ENCODE peak calls at places on chromosome 5, in nine cellular contexts. Y is A673, B is spleen, K is aorta, P is fibroblast of lung, N is left lung, I is PC-3, E is colonic mucosa, T is astrocyte. C is an unnamed sample.

GRCh38 chr5:29382735-29383280 is 1810.7 kb upstream of the CDH6 start:
- DNase-seq in E (no peak), I (no peak), Y (no peak), T (no peak), B (no peak), K (no peak), N (no peak), P (no peak), C (no peak)

GRCh38 chr5:147750065-147750464 is 32.5 kb downstream of the JAKMIP2 start:
- DNase-seq in T (no peak), P (no peak), Y (peak; percentile 98), E (no peak), K (no peak), I (no peak), N (no peak), B (no peak), C (no peak)

GRCh38 chr5:54845567-54845941 is 139.8 kb downstream of the ESM1 start:
- DNase-seq in B (no peak), K (no peak), T (peak; percentile 56), Y (peak; percentile 91), N (no peak), I (peak; percentile 40), E (no peak), P (peak; percentile 74), C (no peak)

GRCh38 chr5:180689071-180689694 is 39.8 kb upstream of the FLT4 start:
- DNase-seq in P (no peak), B (no peak), E (no peak), T (no peak), Y (no peak), K (no peak), N (no peak), I (no peak), C (no peak)

GRCh38 chr5:134580001-134580460 is 52.6 kb downstream of the SAR1B start:
- DNase-seq in I (no peak), K (no peak), B (no peak), Y (no peak), E (no peak), N (no peak), T (no peak), P (no peak), C (no peak)

GRCh38 chr5:94223231-94223630 is 395.2 kb downstream of the KIAA0825 start:
- DNase-seq in I (no peak), T (no peak), P (no peak), Y (no peak), K (no peak), E (no peak), B (no peak), N (no peak), C (no peak)

GRCh38 chr5:63262191-63262981 is 683.8 kb downstream of the LRRC70 start:
- DNase-seq in P (peak; percentile 46), K (no peak), Y (peak; percentile 47), E (no peak), N (no peak), B (no peak), I (peak; percentile 64), T (peak; percentile 42), C (no peak)

GRCh38 chr5:127863610-127864395 is 160.6 kb downstream of the CCDC192 start:
- DNase-seq in Y (no peak), P (peak; percentile 49), E (no peak), I (peak; percentile 67), B (no peak), K (no peak), N (no peak), T (no peak), C (no peak)

GRCh38 chr5:130868186-130868821 is 296.8 kb downstream of the HINT1 start:
- DNase-seq in N (no peak), B (no peak), Y (no peak), K (no peak), I (no peak), T (peak; percentile 25), P (peak; percentile 21), E (no peak), C (no peak)

GRCh38 chr5:31113101-31113500 is 80.4 kb upstream of the CDH6 start:
- DNase-seq in K (no peak), P (peak; percentile 98), I (peak; percentile 61), E (no peak), N (no peak), T (peak; percentile 98), B (no peak), Y (no peak), C (no peak)

GRCh38 chr5:177111720-177112394 is 21.7 kb upstream of the NSD1 start:
- DNase-seq in E (peak; percentile 70), K (peak; percentile 67), B (peak; percentile 85), N (peak; percentile 44), I (peak; percentile 65), P (peak; percentile 13), T (no peak), Y (peak; percentile 66), C (peak; percentile 63)

GRCh38 chr5:124643306-124643705 is 103.1 kb downstream of the ZNF608 start:
- DNase-seq in N (no peak), B (no peak), E (no peak), Y (no peak), T (no peak), P (no peak), K (no peak), I (no peak), C (no peak)

GRCh38 chr5:13591621-13592020 is 352.9 kb downstream of the DNAH5 start:
- DNase-seq in E (no peak), I (peak; percentile 91), N (no peak), T (peak; percentile 91), P (peak; percentile 92), B (no peak), K (no peak), Y (no peak), C (no peak)

GRCh38 chr5:146751054-146751453 is 127.5 kb downstream of the PPP2R2B start:
- DNase-seq in Y (no peak), N (no peak), B (no peak), I (peak; percentile 74), P (peak; percentile 90), T (peak; percentile 88), K (no peak), E (no peak), C (no peak)

GRCh38 chr5:172524573-172525021 is 70.3 kb upstream of the SH3PXD2B start:
- DNase-seq in K (no peak), P (no peak), T (no peak), E (peak; percentile 25), I (no peak), N (peak; percentile 5), B (peak; percentile 14), Y (no peak), C (peak; percentile 76)

GRCh38 chr5:113091622-113092021 is 115.0 kb downstream of the DCP2 start:
- DNase-seq in T (no peak), I (no peak), P (no peak), N (no peak), E (no peak), B (no peak), K (no peak), Y (no peak), C (no peak)

GRCh38 chr5:68233075-68233474 is 17.5 kb downstream of the PIK3R1 start:
- DNase-seq in K (no peak), B (no peak), I (no peak), Y (no peak), N (no peak), T (no peak), P (no peak), E (no peak), C (no peak)

GRCh38 chr5:14268738-14269137 is 125.6 kb downstream of the TRIO start:
- DNase-seq in T (peak; percentile 54), E (no peak), B (no peak), P (peak; percentile 70), Y (no peak), N (no peak), K (peak; percentile 56), I (no peak), C (peak; percentile 43)

GRCh38 chr5:37722236-37723146 is 117.3 kb downstream of the GDNF start:
- DNase-seq in E (no peak), B (no peak), P (peak; percentile 99), Y (peak; percentile 85), K (no peak), I (peak; percentile 96), T (peak; percentile 99), N (no peak), C (no peak)
- H3K4me3 ChIP-seq in E (no peak overlapping the region), B (no peak overlapping the region), P (no peak overlapping the region), Y (peak overlapping the region; percentile 21), K (no peak overlapping the region), I (no peak overlapping the region), T (no peak overlapping the region), N (no peak overlapping the region), C (no peak overlapping the region)

GRCh38 chr5:1727571-1727970 is 72.1 kb downstream of the MRPL36 start:
- DNase-seq in I (no peak), Y (no peak), T (no peak), P (no peak), B (peak; percentile 68), N (peak; percentile 9), E (peak; percentile 10), K (no peak), C (no peak)
- H3K36me3 ChIP-seq in I (no peaks in the 10 kb centered on the region), Y (no peaks in the 10 kb centered on the region), T (no peaks in the 10 kb centered on the region), P (no peaks in the 10 kb centered on the region), B (no peaks in the 10 kb centered on the region), N (no peaks in the 10 kb centered on the region), E (no peaks in the 10 kb centered on the region), K (no peaks in the 10 kb centered on the region), C (no peaks in the 10 kb centered on the region)

DNA sequence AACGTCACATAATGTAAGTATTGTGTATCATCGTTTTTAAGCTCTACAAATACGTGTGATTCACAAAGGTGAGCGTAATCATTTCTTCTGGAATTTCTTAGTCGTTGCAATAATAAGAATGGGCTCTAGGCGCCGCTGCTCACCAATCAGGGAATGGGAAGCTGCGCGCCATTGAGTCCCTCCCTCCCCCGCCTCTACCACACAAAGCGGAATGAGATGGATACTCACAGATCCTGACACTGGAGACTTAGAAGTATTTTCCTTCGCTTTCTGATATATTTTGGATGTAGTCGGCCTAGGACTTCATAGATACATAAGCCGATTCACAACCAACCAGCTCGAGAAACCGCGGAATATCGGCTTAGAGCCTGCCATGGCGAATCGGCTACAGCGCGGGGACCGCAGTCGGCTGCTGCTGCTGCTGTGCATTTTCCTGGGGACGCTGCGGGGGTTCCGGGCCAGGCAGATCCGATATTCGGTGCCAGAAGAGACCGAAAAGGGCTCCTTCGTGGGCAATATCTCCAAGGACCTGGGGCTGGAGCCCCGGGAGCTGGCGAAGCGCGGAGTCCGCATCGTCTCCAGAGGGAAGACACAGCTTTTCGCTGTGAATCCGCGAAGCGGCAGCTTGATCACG is at the start of gene PCDHGA11:
- DNase-seq in N (no peak), B (no peak), E (peak; percentile 38), P (peak; percentile 56), I (no peak), K (no peak), Y (peak; percentile 85), T (peak; percentile 38), C (no peak)
- H3K9me3 ChIP-seq in N (peaks cover 86% of the 10 kb centered on the region), B (peaks cover 97% of the 10 kb centered on the region), E (peaks cover 11% of the 10 kb centered on the region), P (peaks cover 11% of the 10 kb centered on the region), I (no peaks in the 10 kb centered on the region), K (peaks cover 37% of the 10 kb centered on the region), Y (peaks cover 95% of the 10 kb centered on the region), T (peaks cover 51% of the 10 kb centered on the region), C (no peaks in the 10 kb centered on the region)

DNA sequence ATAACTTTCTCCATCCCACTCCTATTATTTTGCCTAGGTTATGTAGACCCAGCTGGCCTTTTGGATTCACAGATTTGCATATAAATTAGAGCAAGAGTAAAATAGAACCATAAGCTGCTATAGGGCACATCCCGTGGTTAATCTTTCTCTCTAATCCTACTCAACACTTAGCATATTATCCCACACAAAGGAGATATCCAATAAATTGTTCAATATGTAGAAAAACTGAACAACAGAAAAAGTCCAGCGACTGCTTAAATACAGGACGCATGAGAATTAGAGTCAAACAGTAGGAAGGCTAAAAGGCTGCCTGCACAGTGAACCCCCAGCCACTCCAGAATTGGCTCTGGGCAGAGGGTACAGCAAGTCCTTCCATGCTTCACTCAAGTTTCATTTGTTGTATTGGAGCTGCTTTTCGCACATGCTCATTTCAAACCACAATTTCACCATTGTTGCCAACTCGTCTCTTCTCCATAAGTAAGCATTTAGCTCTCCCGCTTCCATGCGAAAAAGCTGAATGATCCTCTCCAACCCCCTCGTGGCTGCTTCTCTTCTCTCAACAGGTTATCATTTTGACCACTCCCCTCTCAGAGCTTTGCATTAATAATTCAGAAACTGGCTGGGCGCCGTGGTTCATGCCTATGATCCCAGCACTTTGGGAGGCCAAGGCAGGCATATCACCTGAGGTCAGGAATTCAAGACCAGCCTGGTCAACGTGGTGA is 14.1 kb upstream of the IQGAP2 start:
- DNase-seq in E (no peak), B (no peak), Y (no peak), P (no peak), K (no peak), N (no peak), T (no peak), I (no peak), C (no peak)
- H3K4me3 ChIP-seq in E (no peak overlapping the region), B (no peak overlapping the region), Y (no peak overlapping the region), P (no peak overlapping the region), K (no peak overlapping the region), N (no peak overlapping the region), T (no peak overlapping the region), I (no peak overlapping the region), C (no peak overlapping the region)